ENCODE peak calls at places on chromosomes 7 and 10, in seven cellular contexts. N, P, I, E, U, F and J are unnamed samples.

GRCh38 chr10:14056545-14057332 is 274.0 kb downstream of the FRMD4A start:
- DNase-seq in N (no peak), P (no peak), I (no peak), E (no peak), U (peak; percentile 97), F (peak; percentile 97), J (no peak)

GRCh38 chr7:64885520-64886240 is 17.4 kb upstream of the ZNF273 start:
- DNase-seq in N (no peak), P (no peak), I (no peak), E (no peak), U (no peak), F (no peak), J (no peak)

GRCh38 chr10:34650156-34650555 is 164.9 kb downstream of the PARD3 start:
- DNase-seq in N (no peak), P (no peak), I (no peak), E (no peak), U (no peak), F (no peak), J (no peak)

GRCh38 chr7:18352339-18353255 is 143.0 kb upstream of the HDAC9 start:
- DNase-seq in N (peak; percentile 6), P (no peak), I (peak; percentile 24), E (peak; percentile 66), U (peak; percentile 41), F (peak; percentile 81), J (peak; percentile 46)

GRCh38 chr7:16397497-16398210 is 23.7 kb downstream of the CRPPA start:
- DNase-seq in N (no peak), P (no peak), I (no peak), E (peak; percentile 7), U (no peak), F (peak; percentile 2), J (no peak)

GRCh38 chr10:26046073-26046684 is 112.2 kb downstream of the MYO3A start:
- DNase-seq in N (no peak), P (no peak), I (no peak), E (no peak), U (no peak), F (no peak), J (no peak)

GRCh38 chr7:28815928-28816373 is 142.2 kb downstream of the TRIL start:
- DNase-seq in N (peak; percentile 35), P (no peak), I (no peak), E (no peak), U (no peak), F (no peak), J (no peak)

GRCh38 chr10:60974463-60975149 is 30.6 kb upstream of the RHOBTB1 start:
- DNase-seq in N (no peak), P (no peak), I (no peak), E (no peak), U (no peak), F (peak; percentile 59), J (no peak)

GRCh38 chr10:124917168-124917938 is 24.6 kb upstream of the ZRANB1 start:
- DNase-seq in N (peak; percentile 32), P (peak; percentile 32), I (peak; percentile 47), E (peak; percentile 71), U (no peak), F (peak; percentile 33), J (peak; percentile 61)

GRCh38 chr7:44348300-44348699 is 22.9 kb upstream of the CAMK2B start:
- DNase-seq in N (no peak), P (no peak), I (peak; percentile 23), E (peak; percentile 24), U (no peak), F (peak; percentile 39), J (peak; percentile 45)

GRCh38 chr10:120824864-120825263 is 26.3 kb upstream of the WDR11 start:
- DNase-seq in N (no peak), P (no peak), I (peak; percentile 26), E (peak; percentile 52), U (no peak), F (no peak), J (peak; percentile 24)

GRCh38 chr10:72025400-72025799 is 61.2 kb downstream of the CHST3 start:
- DNase-seq in N (no peak), P (no peak), I (no peak), E (no peak), U (no peak), F (no peak), J (no peak)

GRCh38 chr10:132626019-132626760 is 88.6 kb downstream of the INPP5A start:
- DNase-seq in N (no peak), P (no peak), I (no peak), E (peak; percentile 71), U (no peak), F (no peak), J (no peak)

GRCh38 chr7:24685706-24686105 is 71.6 kb downstream of the GSDME start:
- DNase-seq in N (no peak), P (no peak), I (no peak), E (no peak), U (no peak), F (no peak), J (no peak)

GRCh38 chr7:17939111-17939669 is 1.1 kb downstream of the SNX13 start:
- DNase-seq in N (peak; percentile 16), P (no peak), I (peak; percentile 51), E (no peak), U (no peak), F (peak; percentile 30), J (no peak)

GRCh38 chr10:132456881-132457280 is 59.9 kb downstream of the PWWP2B start:
- DNase-seq in N (no peak), P (no peak), I (no peak), E (no peak), U (no peak), F (no peak), J (no peak)

GRCh38 chr10:96512997-96513685 is 585 bp downstream of the TLL2 start:
- DNase-seq in N (peak; percentile 66), P (no peak), I (no peak), E (peak; percentile 21), U (no peak), F (peak; percentile 11), J (peak; percentile 66)

GRCh38 chr7:27314111-27314510 is 71.5 kb downstream of the EVX1 start:
- DNase-seq in N (no peak), P (no peak), I (no peak), E (no peak), U (no peak), F (no peak), J (no peak)

GRCh38 chr10:95767884-95768556 is 12.1 kb downstream of the ENTPD1 start:
- DNase-seq in N (no peak), P (no peak), I (peak; percentile 49), E (no peak), U (no peak), F (peak; percentile 66), J (no peak)

GRCh38 chr10:20105236-20105635 is 289.0 kb downstream of the PLXDC2 start:
- DNase-seq in N (no peak), P (no peak), I (no peak), E (no peak), U (no peak), F (peak; percentile 31), J (no peak)

DNA sequence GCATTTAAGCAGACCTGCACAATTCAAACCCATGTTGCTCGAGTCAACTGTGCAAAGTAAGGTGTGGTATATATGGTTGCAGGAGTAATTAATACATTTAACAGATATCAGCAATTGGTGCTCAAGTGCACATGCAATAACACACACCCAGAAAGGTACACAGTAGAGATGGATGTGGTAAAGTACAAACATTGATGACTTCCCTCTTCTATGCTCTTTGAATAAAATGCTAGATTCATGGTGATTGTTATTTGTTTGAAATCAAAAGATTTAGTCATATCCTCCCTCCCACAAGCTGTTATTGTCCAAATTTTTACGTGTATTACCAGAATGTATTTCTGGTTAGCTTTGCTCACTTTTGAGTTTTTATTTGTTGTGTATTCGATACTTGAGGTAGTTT is 262.0 kb upstream of the CSTF2T start:
- DNase-seq in N (no peak), P (no peak), I (no peak), E (no peak), U (no peak), F (no peak), J (no peak)
- TF ChIP-seq CTCF in N (no peak), P (no peak), I (no peak), E (no peak), U (no peak), F (no peak), J (no peak)

GRCh38 chr10:99765672-99766071 is 16.8 kb upstream of the ABCC2 start:
- DNase-seq in N (no peak), P (no peak), I (no peak), E (no peak), U (no peak), F (no peak), J (no peak)

GRCh38 chr10:99758241-99758891 is 24.1 kb upstream of the ABCC2 start:
- DNase-seq in N (no peak), P (no peak), I (no peak), E (no peak), U (no peak), F (peak; percentile 49), J (no peak)

GRCh38 chr10:99761395-99761794 is 21.0 kb upstream of the ABCC2 start:
- DNase-seq in N (no peak), P (no peak), I (no peak), E (no peak), U (no peak), F (no peak), J (no peak)

GRCh38 chr10:99756158-99756557 is 24.1 kb downstream of the CUTC start:
- DNase-seq in N (no peak), P (no peak), I (no peak), E (no peak), U (no peak), F (no peak), J (no peak)

DNA sequence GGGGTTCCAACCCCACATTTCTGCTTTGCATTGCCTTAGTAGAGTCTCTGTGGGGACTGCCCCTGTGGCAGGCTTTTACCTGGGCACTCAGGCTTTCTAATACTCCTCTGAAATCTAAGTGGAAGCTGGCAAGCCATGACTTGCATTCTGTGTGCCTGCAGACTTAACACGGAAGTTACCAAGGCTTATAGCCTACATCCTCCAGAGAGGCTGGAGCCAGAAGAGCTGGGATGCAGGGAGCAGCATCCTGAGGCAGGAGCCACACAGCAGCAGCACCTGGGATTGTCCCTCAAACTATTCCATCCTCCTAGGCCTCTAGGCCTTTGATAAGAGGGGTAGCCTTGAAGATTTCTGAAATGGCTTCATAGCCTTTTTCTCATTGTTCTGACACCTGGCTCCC is 22.1 kb upstream of the ABCC2 start:
- DNase-seq in N (no peak), P (no peak), I (no peak), E (no peak), U (no peak), F (no peak), J (no peak)
- TF ChIP-seq CTCF in N (no peak), P (no peak), I (no peak), E (no peak), U (no peak), F (no peak), J (no peak)

GRCh38 chr7:74684921-74685320 is 27.4 kb downstream of the GTF2I start:
- DNase-seq in N (no peak), P (no peak), I (no peak), E (no peak), U (no peak), F (no peak), J (no peak)

GRCh38 chr7:74690474-74690873 is 33.0 kb downstream of the GTF2I start:
- DNase-seq in N (no peak), P (no peak), I (no peak), E (no peak), U (no peak), F (no peak), J (no peak)
- TF ChIP-seq CTCF in N (no peak), P (no peak), I (no peak), E (no peak), U (no peak), F (no peak), J (no peak)

DNA sequence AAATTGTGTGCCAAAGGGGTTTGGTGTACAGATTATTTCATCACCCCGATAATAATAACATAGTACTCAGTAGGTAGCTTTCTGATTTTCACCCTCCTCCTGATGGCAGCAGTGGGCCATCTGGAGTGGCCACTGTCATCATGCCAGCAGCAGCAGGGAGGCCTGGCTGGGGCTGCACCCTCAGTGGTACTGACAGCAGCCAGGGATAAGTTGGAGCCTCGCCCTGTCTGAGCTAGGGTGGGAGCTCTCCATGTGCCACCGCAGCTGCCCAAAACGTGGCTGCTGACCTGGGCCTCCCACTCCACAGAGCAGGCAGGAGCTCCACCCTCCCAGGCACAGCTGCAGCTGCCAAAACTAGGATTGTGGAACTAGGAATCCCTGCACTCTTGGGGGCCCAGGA is 700.8 kb upstream of the KCND2 start:
- DNase-seq in N (no peak), P (no peak), I (no peak), E (no peak), U (no peak), F (no peak), J (no peak)
- TF ChIP-seq CTCF in N (no peak), P (no peak), I (no peak), E (no peak), U (no peak), F (no peak), J (no peak)